ENCODE peak calls at places on chromosomes 12 and 14, in five cellular contexts. N, T, I, S and R are unnamed samples.

GRCh38 chr12:69630191-69630590 is 19.5 kb upstream of the LRRC10 start:
- DNase-seq in N (no peak), T (peak; percentile 46), S (no peak), I (no peak), R (no peak)

GRCh38 chr12:98149270-98149669 is 366.1 kb upstream of the TMPO start:
- DNase-seq in I (peak; percentile 3), N (no peak), S (no peak), T (no peak), R (no peak)

GRCh38 chr14:34113051-34113511 is 162.2 kb upstream of the EGLN3 start:
- DNase-seq in S (no peak), T (no peak), N (no peak), I (no peak), R (no peak)

GRCh38 chr12:26150737-26151450 is 26.1 kb upstream of the BHLHE41 start:
- DNase-seq in T (no peak), S (no peak), I (no peak), N (no peak), R (no peak)

GRCh38 chr14:27384124-27384523 is 786.3 kb upstream of the NOVA1 start:
- DNase-seq in S (no peak), T (no peak), I (no peak), N (no peak), R (no peak)

GRCh38 chr14:52951730-52952481 is 1.1 kb upstream of the FERMT2 start:
- DNase-seq in T (peak; percentile 73), N (no peak), I (no peak), S (no peak), R (peak; percentile 49)

GRCh38 chr14:21723431-21724045 is 49.9 kb upstream of the OR4E1 start:
- DNase-seq in S (peak; percentile 79), N (peak; percentile 46), I (no peak), T (peak; percentile 60), R (peak; percentile 81)

GRCh38 chr12:115223322-115223721 is 539.3 kb upstream of the TBX3 start:
- DNase-seq in I (no peak), T (peak; percentile 14), N (no peak), S (no peak), R (no peak)

GRCh38 chr12:108907861-108908302 is 28.0 kb downstream of the DAO start:
- DNase-seq in S (no peak), T (peak; percentile 10), I (no peak), N (no peak), R (no peak)

GRCh38 chr12:69471667-69472385 is 1.6 kb downstream of the FRS2 start:
- DNase-seq in N (no peak), T (no peak), S (no peak), I (no peak), R (no peak)

GRCh38 chr12:108446766-108447165 is 68.3 kb upstream of the FICD start:
- DNase-seq in I (no peak), N (no peak), S (no peak), T (no peak), R (no peak)

GRCh38 chr14:38505221-38506095 is 249.6 kb upstream of the CLEC14A start:
- DNase-seq in T (no peak), S (no peak), I (no peak), N (no peak), R (no peak)

GRCh38 chr12:4147051-4147481 is 126.5 kb upstream of the CCND2 start:
- DNase-seq in S (no peak), T (no peak), N (no peak), I (no peak), R (no peak)

GRCh38 chr14:58060077-58060476 is 91.9 kb downstream of the ARMH4 start:
- DNase-seq in N (no peak), T (no peak), I (no peak), S (no peak), R (no peak)

GRCh38 chr12:96136720-96137378 is 57.3 kb upstream of the ELK3 start:
- DNase-seq in I (no peak), S (no peak), T (no peak), N (no peak), R (no peak)

GRCh38 chr12:15196678-15197267 is 24.4 kb downstream of the RERG start:
- DNase-seq in N (no peak), T (no peak), S (no peak), I (no peak), R (no peak)

GRCh38 chr12:15201456-15201855 is 19.8 kb downstream of the RERG start:
- DNase-seq in S (no peak), N (no peak), I (no peak), T (no peak), R (no peak)

GRCh38 chr12:15196221-15196620 is 25.0 kb downstream of the RERG start:
- DNase-seq in S (no peak), N (no peak), I (no peak), T (no peak), R (no peak)

GRCh38 chr12:15199886-15200285 is 21.3 kb downstream of the RERG start:
- DNase-seq in I (no peak), T (no peak), S (no peak), N (no peak), R (no peak)

GRCh38 chr12:15200703-15201102 is 20.5 kb downstream of the RERG start:
- DNase-seq in T (no peak), N (no peak), I (no peak), S (no peak), R (no peak)
- TF ChIP-seq SUZ12 in T (no peak), N (no peak), I (no peak), S (no peak), R (no peak)

GRCh38 chr14:55120466-55121144 is 8.4 kb upstream of the LGALS3 start:
- DNase-seq in S (no peak), N (no peak), I (no peak), T (no peak), R (no peak)
- TF ChIP-seq SUZ12 in S (no peak), N (no peak), I (no peak), T (no peak), R (no peak)

GRCh38 chr12:119807380-119807779 is 69.7 kb downstream of the CIT start:
- DNase-seq in S (no peak), N (no peak), T (no peak), I (no peak), R (no peak)

GRCh38 chr12:119809023-119809422 is 68.1 kb downstream of the CIT start:
- DNase-seq in S (no peak), I (no peak), N (no peak), T (no peak), R (no peak)

GRCh38 chr12:119804011-119804641 is 73.0 kb downstream of the CIT start:
- DNase-seq in S (peak; percentile 79), N (peak; percentile 74), T (peak; percentile 54), I (no peak), R (peak; percentile 80)

GRCh38 chr12:119803391-119803791 is 73.7 kb downstream of the CIT start:
- DNase-seq in I (no peak), N (peak; percentile 28), T (no peak), S (peak; percentile 62), R (no peak)

GRCh38 chr12:119808441-119808840 is 68.7 kb downstream of the CIT start:
- DNase-seq in S (no peak), T (no peak), I (no peak), N (no peak), R (no peak)
- TF ChIP-seq SUZ12 in S (no peak), T (no peak), I (no peak), N (no peak), R (no peak)

DNA sequence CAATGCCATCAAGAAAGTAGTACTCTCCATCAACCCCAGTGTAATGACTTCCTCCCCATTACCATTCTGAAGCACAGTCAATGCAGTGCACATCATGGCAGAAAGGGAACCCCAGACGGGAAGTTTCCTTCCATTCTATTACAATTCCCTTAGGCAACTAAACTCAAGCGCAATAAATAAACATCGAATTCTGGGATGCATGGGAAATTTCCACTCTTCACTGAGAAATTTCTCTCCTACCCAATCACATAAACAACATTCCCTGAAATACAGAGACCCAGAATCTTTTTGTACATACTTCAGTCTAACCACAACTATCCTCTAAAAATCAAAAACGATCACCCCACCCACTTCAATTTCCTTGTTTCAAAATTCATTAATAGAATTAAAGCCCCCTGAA is 20.0 kb downstream of the SARNP start:
- DNase-seq in N (no peak), S (no peak), I (no peak), T (no peak), R (no peak)
- TF ChIP-seq SUZ12 in N (no peak), S (no peak), I (no peak), T (no peak), R (no peak)

GRCh38 chr12:14868916-14869315 is 16.7 kb downstream of the MGP start:
- DNase-seq in S (no peak), I (no peak), T (no peak), N (no peak), R (no peak)
- TF ChIP-seq SUZ12 in S (no peak), I (no peak), T (no peak), N (no peak), R (no peak)

GRCh38 chr14:76963366-76963765 is 65.1 kb downstream of the IRF2BPL start:
- DNase-seq in N (no peak), I (no peak), S (no peak), T (no peak), R (no peak)

GRCh38 chr14:76964695-76965094 is 63.8 kb downstream of the IRF2BPL start:
- DNase-seq in N (no peak), S (no peak), T (no peak), I (no peak), R (no peak)

GRCh38 chr14:76962303-76962660 is 66.2 kb downstream of the IRF2BPL start:
- DNase-seq in N (no peak), I (no peak), S (no peak), T (no peak), R (no peak)

GRCh38 chr14:76958975-76959710 is 69.4 kb downstream of the IRF2BPL start:
- DNase-seq in T (peak; percentile 81), N (no peak), I (peak; percentile 79), S (no peak), R (no peak)

DNA sequence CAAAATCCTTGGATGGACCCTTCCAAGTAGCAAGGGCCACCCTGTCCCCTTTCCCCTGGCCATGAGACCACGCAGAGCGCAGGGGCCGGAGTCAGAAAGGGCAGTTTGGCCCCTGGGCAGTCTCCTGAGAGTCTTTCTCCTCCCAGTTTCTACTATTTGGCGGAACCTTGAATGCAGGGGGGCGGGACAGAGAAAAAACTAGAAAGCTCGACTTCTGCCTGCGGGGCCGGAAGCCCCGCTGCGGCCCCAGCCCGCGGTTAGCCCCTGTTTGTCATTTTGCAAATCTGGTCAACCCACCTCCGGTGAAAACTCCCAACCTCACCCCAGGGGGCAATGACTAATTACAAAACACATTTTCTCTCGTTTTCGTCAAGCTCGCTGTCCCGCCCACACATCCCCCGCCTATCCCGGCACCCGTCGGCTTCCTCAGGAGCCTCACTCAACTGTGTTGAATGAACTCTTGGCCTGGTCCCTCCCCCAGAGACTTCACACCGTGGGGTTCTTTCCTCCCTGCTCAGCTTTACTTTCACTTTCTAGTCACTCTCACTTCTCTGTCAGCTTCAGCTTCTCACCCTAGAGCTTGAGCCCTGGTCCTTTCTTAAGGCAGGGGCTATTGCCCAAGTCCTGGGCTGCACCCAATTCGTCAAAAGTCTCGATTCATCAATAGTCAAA is 66.7 kb downstream of the IRF2BPL start:
- DNase-seq in S (peak; percentile 94), I (peak; percentile 100), T (peak; percentile 94), N (peak; percentile 100), R (peak; percentile 57)
- TF ChIP-seq SUZ12 in S (no peak), I (no peak), T (no peak), N (no peak), R (no peak)

GRCh38 chr12:47868552-47869031 is 36.2 kb downstream of the VDR start:
- DNase-seq in N (no peak), I (peak; percentile 76), T (no peak), S (no peak), R (no peak)
- TF ChIP-seq SUZ12 in N (no peak), I (no peak), T (no peak), S (no peak), R (no peak)